ENCODE peak calls at places on chromosomes 7 and 10, in four cellular contexts. One of them, this sample, is unnamed.

GRCh38 chr10:100325164-100325563 is 4.9 kb downstream of the PKD2L1 start:
- DNase-seq in adrenal gland: no peak
- DNase-seq in lower lobe of right lung: no peak
- DNase-seq in cardiac fibroblast: no peak
- DNase-seq in this sample: no peak

GRCh38 chr10:120841522-120842189 is 9.5 kb upstream of the WDR11 start:
- DNase-seq in adrenal gland: no peak
- DNase-seq in lower lobe of right lung: no peak
- DNase-seq in cardiac fibroblast: no peak
- DNase-seq in this sample: no peak

GRCh38 chr7:106367018-106367420 is 82.2 kb upstream of the NAMPT start:
- DNase-seq in adrenal gland: no peak
- DNase-seq in lower lobe of right lung: peak; percentile 48
- DNase-seq in cardiac fibroblast: peak; percentile 63
- DNase-seq in this sample: peak; percentile 51

GRCh38 chr7:28433604-28434254 is 21.4 kb downstream of the CREB5 start:
- DNase-seq in adrenal gland: no peak
- DNase-seq in lower lobe of right lung: no peak
- DNase-seq in cardiac fibroblast: peak; percentile 48
- DNase-seq in this sample: no peak

GRCh38 chr10:32180354-32181280 is 124.4 kb upstream of the KIF5B start:
- DNase-seq in adrenal gland: no peak
- DNase-seq in lower lobe of right lung: no peak
- DNase-seq in cardiac fibroblast: no peak
- DNase-seq in this sample: no peak

GRCh38 chr7:7911339-7911738 is 57.3 kb upstream of the GLCCI1 start:
- DNase-seq in adrenal gland: no peak
- DNase-seq in lower lobe of right lung: no peak
- DNase-seq in cardiac fibroblast: peak; percentile 73
- DNase-seq in this sample: no peak

GRCh38 chr10:131885391-131886165 is 15.2 kb upstream of the PPP2R2D start:
- DNase-seq in adrenal gland: peak; percentile 89
- DNase-seq in lower lobe of right lung: peak; percentile 82
- DNase-seq in cardiac fibroblast: peak; percentile 68
- DNase-seq in this sample: peak; percentile 66

GRCh38 chr10:79100761-79101160 is 32.0 kb downstream of the ZMIZ1 start:
- DNase-seq in adrenal gland: no peak
- DNase-seq in lower lobe of right lung: no peak
- DNase-seq in cardiac fibroblast: no peak
- DNase-seq in this sample: no peak

GRCh38 chr7:41134242-41134872 is 568.5 kb downstream of the INHBA start:
- DNase-seq in adrenal gland: no peak
- DNase-seq in lower lobe of right lung: no peak
- DNase-seq in cardiac fibroblast: peak; percentile 32
- DNase-seq in this sample: no peak

GRCh38 chr10:44939691-44940401 is 19.8 kb upstream of the RASSF4 start:
- DNase-seq in adrenal gland: peak; percentile 46
- DNase-seq in lower lobe of right lung: no peak
- DNase-seq in cardiac fibroblast: no peak
- DNase-seq in this sample: no peak

GRCh38 chr7:138886501-138886917 is 88.5 kb upstream of the ATP6V0A4 start:
- DNase-seq in adrenal gland: no peak
- DNase-seq in lower lobe of right lung: no peak
- DNase-seq in cardiac fibroblast: peak; percentile 84
- DNase-seq in this sample: no peak

DNA sequence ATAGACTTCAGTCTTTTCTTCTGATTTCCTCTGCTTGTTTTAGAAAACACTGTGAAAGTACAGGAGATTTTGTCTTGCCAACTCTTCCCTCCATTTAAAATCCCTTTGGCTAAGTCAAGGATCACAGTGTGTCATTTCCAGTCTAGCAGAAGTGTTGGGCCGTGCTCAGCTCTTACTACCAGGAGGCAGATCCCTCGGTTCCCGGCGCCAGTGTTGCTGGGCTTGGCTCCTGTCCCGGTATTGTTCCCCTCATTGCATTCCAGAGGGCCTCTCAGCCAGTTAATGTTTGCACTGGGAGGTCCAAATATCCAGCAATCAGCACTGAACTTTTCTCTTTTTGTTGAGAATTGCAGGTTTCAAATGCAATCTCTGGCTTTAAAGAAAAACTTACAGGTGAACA is 612.1 kb upstream of the MGMT start:
- DNase-seq in adrenal gland: peak; percentile 84
- DNase-seq in lower lobe of right lung: peak; percentile 81
- DNase-seq in cardiac fibroblast: no peak
- DNase-seq in this sample: no peak
- TF ChIP-seq CTCF in adrenal gland: no peak
- TF ChIP-seq CTCF in lower lobe of right lung: no peak
- TF ChIP-seq CTCF in cardiac fibroblast: no peak
- TF ChIP-seq CTCF in this sample: no peak

DNA sequence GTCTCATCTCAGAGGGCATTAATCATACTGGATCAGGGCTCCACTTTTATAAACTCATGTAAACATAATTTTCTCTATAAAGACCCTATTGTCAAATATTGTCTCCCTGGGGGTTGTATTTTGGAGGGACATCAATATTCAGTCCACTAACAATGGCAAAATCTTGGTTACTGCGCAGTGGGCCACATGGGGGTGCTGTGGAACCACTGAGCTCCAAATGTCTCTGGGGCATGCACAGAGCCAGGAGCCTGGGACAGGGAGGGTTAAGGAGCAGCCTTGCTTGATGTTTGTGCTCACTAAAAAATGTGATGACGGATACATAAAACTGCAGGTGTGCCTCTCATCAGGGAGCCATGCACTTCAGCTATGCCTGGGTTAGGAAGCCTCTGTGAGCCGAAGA is 62.1 kb upstream of the PRSS58 start:
- DNase-seq in adrenal gland: no peak
- DNase-seq in lower lobe of right lung: no peak
- DNase-seq in cardiac fibroblast: no peak
- DNase-seq in this sample: no peak
- TF ChIP-seq CTCF in adrenal gland: no peak
- TF ChIP-seq CTCF in lower lobe of right lung: no peak
- TF ChIP-seq CTCF in cardiac fibroblast: peak; percentile 26
- TF ChIP-seq CTCF in this sample: peak; percentile 23

DNA sequence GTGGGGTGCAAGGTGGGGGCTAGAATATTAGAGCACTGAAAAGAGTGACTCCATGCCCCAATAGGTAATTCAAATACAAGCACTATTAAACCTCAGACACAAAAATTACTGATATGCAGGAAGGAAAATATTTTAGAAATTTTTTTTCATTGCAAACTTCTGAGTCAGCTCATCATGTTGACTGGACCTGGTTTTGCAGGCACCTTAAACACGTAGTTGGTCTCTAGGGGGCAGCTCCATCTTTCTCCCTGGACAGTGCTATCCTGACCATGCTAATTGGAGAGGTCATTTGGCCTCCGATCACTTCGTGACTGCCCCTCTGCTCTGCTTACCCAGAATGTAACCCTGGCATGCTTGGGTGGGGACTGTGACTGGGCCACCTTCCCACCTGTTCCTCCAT is 368.4 kb upstream of the MKI67 start:
- DNase-seq in adrenal gland: no peak
- DNase-seq in lower lobe of right lung: no peak
- DNase-seq in cardiac fibroblast: no peak
- DNase-seq in this sample: no peak
- TF ChIP-seq CTCF in adrenal gland: no peak
- TF ChIP-seq CTCF in lower lobe of right lung: no peak
- TF ChIP-seq CTCF in cardiac fibroblast: no peak
- TF ChIP-seq CTCF in this sample: no peak

GRCh38 chr7:1410992-1411391 is 48.3 kb downstream of the MICALL2 start:
- DNase-seq in adrenal gland: no peak
- DNase-seq in lower lobe of right lung: no peak
- DNase-seq in cardiac fibroblast: no peak
- DNase-seq in this sample: no peak
- TF ChIP-seq CTCF in adrenal gland: no peak
- TF ChIP-seq CTCF in lower lobe of right lung: no peak
- TF ChIP-seq CTCF in cardiac fibroblast: no peak
- TF ChIP-seq CTCF in this sample: no peak

DNA sequence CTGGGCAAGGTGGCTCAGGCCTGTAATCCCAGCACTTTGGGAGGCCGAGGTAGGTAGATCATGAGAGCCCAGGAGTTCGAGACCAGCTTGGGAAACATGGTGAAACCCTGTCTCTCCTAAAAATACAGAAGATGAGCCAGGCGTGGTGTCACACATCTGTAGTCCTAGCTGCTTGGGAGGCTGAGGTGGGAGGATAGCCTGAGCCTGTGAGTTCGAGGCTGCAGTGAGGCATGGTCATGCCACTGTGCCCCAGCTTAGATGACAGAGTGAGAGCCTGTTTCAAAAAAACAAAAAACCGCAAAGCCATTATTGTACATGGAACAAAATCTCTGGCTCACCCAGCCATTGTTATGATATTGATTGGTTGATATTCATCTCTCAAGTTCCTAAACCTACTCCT is 53.7 kb downstream of the KMT2E start:
- DNase-seq in adrenal gland: no peak
- DNase-seq in lower lobe of right lung: no peak
- DNase-seq in cardiac fibroblast: no peak
- DNase-seq in this sample: no peak
- TF ChIP-seq CTCF in adrenal gland: no peak
- TF ChIP-seq CTCF in lower lobe of right lung: no peak
- TF ChIP-seq CTCF in cardiac fibroblast: no peak
- TF ChIP-seq CTCF in this sample: no peak

GRCh38 chr7:20395494-20395893 is 64.8 kb downstream of the ITGB8 start:
- DNase-seq in adrenal gland: no peak
- DNase-seq in lower lobe of right lung: no peak
- DNase-seq in cardiac fibroblast: no peak
- DNase-seq in this sample: no peak
- TF ChIP-seq CTCF in adrenal gland: no peak
- TF ChIP-seq CTCF in lower lobe of right lung: no peak
- TF ChIP-seq CTCF in cardiac fibroblast: no peak
- TF ChIP-seq CTCF in this sample: no peak

GRCh38 chr7:70720191-70720873 is 411.6 kb upstream of the GALNT17 start:
- DNase-seq in adrenal gland: no peak
- DNase-seq in lower lobe of right lung: no peak
- DNase-seq in cardiac fibroblast: no peak
- DNase-seq in this sample: no peak
- TF ChIP-seq CTCF in adrenal gland: no peak
- TF ChIP-seq CTCF in lower lobe of right lung: no peak
- TF ChIP-seq CTCF in cardiac fibroblast: no peak
- TF ChIP-seq CTCF in this sample: no peak

DNA sequence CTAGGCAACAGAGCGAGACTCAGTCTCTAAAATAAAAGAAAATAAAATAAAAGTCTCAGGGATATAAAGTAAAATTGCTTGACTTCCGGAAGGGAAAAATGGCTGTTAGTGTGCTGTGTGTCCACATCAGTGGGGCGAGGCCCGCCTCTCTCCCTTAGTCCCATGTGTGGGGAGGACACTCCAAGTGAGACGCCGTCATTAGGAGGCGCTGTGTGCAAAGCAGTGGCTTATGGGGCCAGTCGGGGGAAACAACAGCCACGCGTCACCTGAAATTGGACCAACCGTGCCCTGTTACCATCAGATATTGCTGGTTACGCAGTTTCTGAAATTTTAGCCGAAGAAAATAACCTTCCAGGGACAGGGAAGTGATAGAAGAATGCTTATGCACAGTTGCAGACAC is 15.8 kb downstream of the SFXN4 start:
- DNase-seq in adrenal gland: no peak
- DNase-seq in lower lobe of right lung: no peak
- DNase-seq in cardiac fibroblast: no peak
- DNase-seq in this sample: no peak
- TF ChIP-seq CTCF in adrenal gland: no peak
- TF ChIP-seq CTCF in lower lobe of right lung: peak; percentile 6
- TF ChIP-seq CTCF in cardiac fibroblast: no peak
- TF ChIP-seq CTCF in this sample: no peak

DNA sequence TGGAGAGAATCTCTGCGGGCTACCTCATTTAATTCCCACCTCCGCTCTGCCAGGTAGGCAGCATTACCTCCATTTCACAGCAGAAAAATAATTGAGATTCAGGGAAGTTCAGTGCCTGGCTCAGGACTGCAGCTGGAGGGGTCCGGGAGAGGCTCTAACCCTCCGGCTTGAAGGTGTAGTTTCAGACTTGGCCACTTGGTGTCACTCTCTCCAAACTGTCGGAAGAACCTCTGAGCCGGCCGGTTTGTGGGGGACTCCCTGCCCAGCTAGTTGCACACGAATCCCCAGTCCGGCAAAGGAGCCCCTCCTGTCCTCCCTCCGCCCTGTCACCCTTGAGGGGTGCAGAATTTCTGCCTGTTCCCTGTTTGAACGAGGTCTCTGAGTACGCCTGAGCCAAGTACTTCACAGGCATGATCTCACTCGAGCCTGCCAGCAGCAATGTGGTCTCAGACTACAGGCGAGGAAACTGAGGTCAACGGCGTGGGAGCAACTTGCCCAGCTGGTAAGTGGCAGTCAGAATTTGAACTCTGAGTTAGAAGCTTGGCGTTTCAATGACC is 144.7 kb upstream of the ZNF716 start:
- DNase-seq in adrenal gland: no peak
- DNase-seq in lower lobe of right lung: no peak
- DNase-seq in cardiac fibroblast: no peak
- DNase-seq in this sample: no peak
- TF ChIP-seq CTCF in adrenal gland: peak; percentile 51
- TF ChIP-seq CTCF in lower lobe of right lung: peak; percentile 34
- TF ChIP-seq CTCF in cardiac fibroblast: peak; percentile 7
- TF ChIP-seq CTCF in this sample: no peak